ENCODE peak calls at places on chromosomes 11 and 22, in five cellular contexts. D is heart right ventricle; U is naive thymus-derived CD4-positive, alpha-beta T cell; A is Peyer's patch; R is psoas muscle. J is an unnamed sample. For H3K4me1 and H3K27me3, the result is how much of the 10 kb centered on the place peaks cover.

GRCh38 chr22:35299217-35299716 is 427 bp upstream of the TOM1 start:
- DNase-seq in D (no peak), U (no peak), A (peak), R (no peak), J (no peak)

GRCh38 chr11:61853698-61854169 is 25.6 kb downstream of the FADS2 start:
- DNase-seq in D (no peak), U (no peak), A (no peak), R (no peak), J (no peak)

GRCh38 chr11:47607380-47607779 is 13.2 kb upstream of the C1QTNF4 start:
- DNase-seq in D (peak), U (no peak), A (no peak), R (peak), J (no peak)

GRCh38 chr11:62505112-62505783 is 41.4 kb downstream of the AHNAK start:
- DNase-seq in D (peak), U (no peak), A (peak), R (peak), J (no peak)

GRCh38 chr11:84812351-84813083 is 814.6 kb downstream of the DLG2 start:
- DNase-seq in D (no peak), U (no peak), A (no peak), R (no peak), J (no peak)

GRCh38 chr22:26394787-26395186 is 34.3 kb upstream of the ASPHD2 start:
- DNase-seq in D (no peak), U (no peak), A (no peak), R (no peak), J (no peak)

GRCh38 chr11:9922806-9923205 is 258.9 kb downstream of the SWAP70 start:
- DNase-seq in D (no peak), U (no peak), A (no peak), R (no peak), J (no peak)

GRCh38 chr22:46086577-46087335 is 63.6 kb upstream of the PPARA start:
- DNase-seq in D (no peak), U (no peak), A (no peak), R (peak), J (no peak)

GRCh38 chr22:44707752-44708151 is 5.7 kb downstream of the PRR5 start:
- DNase-seq in D (no peak), U (no peak), A (no peak), R (no peak), J (no peak)
- H3K4me1 ChIP-seq in D (under half), U (under half), A (under half), R (under half), J (under half)

GRCh38 chr11:70766901-70767300 is 368.6 kb downstream of the CTTN start:
- DNase-seq in D (no peak), U (no peak), A (no peak), R (no peak), J (no peak)
- H3K27me3 ChIP-seq in D (under half), U (under half), A (under half), R (under half), J (under half)

GRCh38 chr11:77151804-77152513 is 23.9 kb downstream of the MYO7A start:
- DNase-seq in D (no peak), U (peak), A (peak), R (peak), J (peak)
- H3K4me1 ChIP-seq in D (under half), U (under half), A (under half), R (under half), J (half or more)

DNA sequence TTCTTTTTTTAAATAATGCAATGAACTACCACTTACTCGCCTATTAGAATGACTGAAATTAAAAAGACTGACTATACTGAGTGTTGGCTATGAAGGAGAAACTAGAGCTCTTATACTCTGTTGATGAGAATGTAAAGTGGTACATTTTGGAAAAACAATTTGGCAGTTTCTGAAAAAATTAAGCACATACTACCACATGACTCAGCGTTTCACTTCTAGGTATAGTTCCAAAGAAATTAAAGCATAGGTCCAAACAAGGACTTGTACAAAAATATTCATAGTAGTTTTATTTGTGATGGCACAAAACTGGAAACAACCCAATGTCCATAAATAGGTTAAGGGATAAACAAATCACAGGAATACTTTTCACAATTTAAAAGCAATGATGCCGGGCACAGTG is 22.4 kb upstream of the SLC29A2 start:
- DNase-seq in D (no peak), U (no peak), A (no peak), R (no peak), J (no peak)
- H3K27me3 ChIP-seq in D (under half), U (under half), A (under half), R (under half), J (under half)

GRCh38 chr11:102438311-102439062 is 14.1 kb downstream of the TMEM123 start:
- DNase-seq in D (no peak), U (no peak), A (no peak), R (no peak), J (no peak)

GRCh38 chr11:102437026-102437425 is 15.5 kb downstream of the TMEM123 start:
- DNase-seq in D (no peak), U (no peak), A (no peak), R (no peak), J (no peak)

GRCh38 chr11:102435688-102436087 is 16.9 kb downstream of the TMEM123 start:
- DNase-seq in D (no peak), U (no peak), A (no peak), R (no peak), J (no peak)

GRCh38 chr11:102436546-102436945 is 16.0 kb downstream of the TMEM123 start:
- DNase-seq in D (no peak), U (no peak), A (no peak), R (no peak), J (no peak)

DNA sequence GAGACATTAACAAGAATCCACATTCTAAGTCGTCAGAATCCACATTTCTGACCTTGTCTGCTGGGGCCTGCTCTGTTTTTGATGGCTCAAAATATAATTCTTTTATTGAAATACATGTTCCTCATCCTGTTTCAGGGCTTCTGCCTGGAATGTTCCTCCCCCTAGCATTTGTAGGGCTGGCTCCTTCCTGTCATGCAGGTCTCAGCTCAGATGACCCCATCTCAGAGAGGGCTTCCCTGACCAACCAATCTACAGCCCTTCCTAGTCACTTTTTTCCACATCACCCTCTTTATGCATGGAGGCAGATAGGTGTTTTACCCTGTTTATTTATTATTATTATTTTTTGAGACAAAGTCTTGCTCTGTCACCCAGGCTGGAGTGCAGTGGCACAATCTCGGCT is 14.8 kb downstream of the TMEM123 start:
- DNase-seq in D (no peak), U (no peak), A (no peak), R (no peak), J (no peak)
- H3K4me1 ChIP-seq in D (under half), U (under half), A (under half), R (under half), J (half or more)

GRCh38 chr11:109197656-109198055 is 224.3 kb upstream of the C11orf87 start:
- DNase-seq in D (no peak), U (no peak), A (no peak), R (no peak), J (no peak)

GRCh38 chr11:109193880-109194279 is 228.1 kb upstream of the C11orf87 start:
- DNase-seq in D (no peak), U (no peak), A (no peak), R (no peak), J (no peak)

GRCh38 chr11:109192864-109193263 is 229.1 kb upstream of the C11orf87 start:
- DNase-seq in D (no peak), U (no peak), A (no peak), R (peak), J (no peak)

DNA sequence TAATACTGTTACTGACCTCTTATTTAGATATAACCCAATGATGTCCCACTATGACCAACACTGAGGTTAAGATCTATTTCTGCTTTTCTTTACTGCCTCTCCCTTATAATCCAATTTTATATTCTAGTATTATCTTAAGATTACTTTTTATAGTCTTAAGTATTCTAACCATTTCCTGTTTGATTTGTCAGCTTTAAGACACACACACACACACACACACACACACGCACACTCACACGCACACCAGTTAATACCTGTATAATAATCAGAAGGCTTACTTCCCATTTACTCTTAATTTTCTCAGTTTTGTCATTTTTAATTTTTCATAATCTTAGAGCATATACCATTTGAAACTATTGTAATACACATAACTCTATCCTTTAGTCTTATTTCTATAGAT is 226.0 kb upstream of the C11orf87 start:
- DNase-seq in D (no peak), U (no peak), A (no peak), R (no peak), J (no peak)
- H3K27me3 ChIP-seq in D (under half), U (under half), A (under half), R (under half), J (under half)